ENCODE peak calls at places on chromosomes 13 and 19, in six cellular contexts. One of them, this sample, is unnamed.

GRCh38 chr13:86445584-86446140 is 646.4 kb upstream of the SLITRK6 start:
- DNase-seq in IMR-90: no peak
- DNase-seq in left ventricle myocardium inferior: no peak
- DNase-seq in suprapubic skin: no peak
- DNase-seq in stomach: no peak
- DNase-seq in HCT116: no peak
- DNase-seq in this sample: no peak

GRCh38 chr19:49335071-49335783 is at the start of gene CD37:
- DNase-seq in IMR-90: no peak
- DNase-seq in stomach: peak; percentile 33
- DNase-seq in suprapubic skin: peak; percentile 74
- DNase-seq in HCT116: no peak
- DNase-seq in left ventricle myocardium inferior: no peak
- DNase-seq in this sample: no peak

GRCh38 chr13:27650312-27650711 is 28.6 kb downstream of the POLR1D start:
- DNase-seq in HCT116: no peak
- DNase-seq in IMR-90: no peak
- DNase-seq in suprapubic skin: no peak
- DNase-seq in stomach: no peak
- DNase-seq in left ventricle myocardium inferior: no peak
- DNase-seq in this sample: no peak

GRCh38 chr13:24264976-24265375 is 44.4 kb upstream of the C1QTNF9 start:
- DNase-seq in stomach: no peak
- DNase-seq in HCT116: no peak
- DNase-seq in suprapubic skin: no peak
- DNase-seq in left ventricle myocardium inferior: no peak
- DNase-seq in IMR-90: no peak
- DNase-seq in this sample: no peak

GRCh38 chr13:95870421-95870820 is 182.8 kb downstream of the UGGT2 start:
- DNase-seq in stomach: no peak
- DNase-seq in HCT116: no peak
- DNase-seq in IMR-90: no peak
- DNase-seq in left ventricle myocardium inferior: no peak
- DNase-seq in suprapubic skin: no peak
- DNase-seq in this sample: no peak

GRCh38 chr19:10719466-10719961 is 1.6 kb downstream of the DNM2 start:
- DNase-seq in IMR-90: no peak
- DNase-seq in suprapubic skin: no peak
- DNase-seq in stomach: no peak
- DNase-seq in left ventricle myocardium inferior: no peak
- DNase-seq in HCT116: no peak
- DNase-seq in this sample: no peak

GRCh38 chr13:27536361-27537101 is 83.8 kb downstream of the LNX2 start:
- DNase-seq in suprapubic skin: no peak
- DNase-seq in HCT116: no peak
- DNase-seq in IMR-90: no peak
- DNase-seq in stomach: no peak
- DNase-seq in left ventricle myocardium inferior: no peak
- DNase-seq in this sample: no peak

GRCh38 chr19:10194500-10195198 is at the start of gene DNMT1:
- DNase-seq in HCT116: peak; percentile 94
- DNase-seq in left ventricle myocardium inferior: peak; percentile 95
- DNase-seq in suprapubic skin: peak; percentile 98
- DNase-seq in stomach: peak; percentile 94
- DNase-seq in IMR-90: peak; percentile 95
- DNase-seq in this sample: peak; percentile 77

GRCh38 chr19:30064776-30065494 is 122.9 kb downstream of the URI1 start:
- DNase-seq in HCT116: no peak
- DNase-seq in left ventricle myocardium inferior: no peak
- DNase-seq in stomach: peak; percentile 9
- DNase-seq in suprapubic skin: peak; percentile 50
- DNase-seq in IMR-90: no peak
- DNase-seq in this sample: no peak

GRCh38 chr19:39385629-39386411 is 5.1 kb downstream of the PAF1 start:
- DNase-seq in left ventricle myocardium inferior: no peak
- DNase-seq in HCT116: no peak
- DNase-seq in suprapubic skin: no peak
- DNase-seq in IMR-90: no peak
- DNase-seq in stomach: no peak
- DNase-seq in this sample: no peak

GRCh38 chr13:59787679-59788078 is 376.0 kb downstream of the DIAPH3 start:
- DNase-seq in suprapubic skin: no peak
- DNase-seq in IMR-90: no peak
- DNase-seq in HCT116: no peak
- DNase-seq in stomach: no peak
- DNase-seq in left ventricle myocardium inferior: no peak
- DNase-seq in this sample: no peak

GRCh38 chr13:104143760-104144406 is 1077.7 kb upstream of the SLC10A2 start:
- DNase-seq in left ventricle myocardium inferior: no peak
- DNase-seq in suprapubic skin: no peak
- DNase-seq in IMR-90: no peak
- DNase-seq in HCT116: no peak
- DNase-seq in stomach: no peak
- DNase-seq in this sample: no peak

DNA sequence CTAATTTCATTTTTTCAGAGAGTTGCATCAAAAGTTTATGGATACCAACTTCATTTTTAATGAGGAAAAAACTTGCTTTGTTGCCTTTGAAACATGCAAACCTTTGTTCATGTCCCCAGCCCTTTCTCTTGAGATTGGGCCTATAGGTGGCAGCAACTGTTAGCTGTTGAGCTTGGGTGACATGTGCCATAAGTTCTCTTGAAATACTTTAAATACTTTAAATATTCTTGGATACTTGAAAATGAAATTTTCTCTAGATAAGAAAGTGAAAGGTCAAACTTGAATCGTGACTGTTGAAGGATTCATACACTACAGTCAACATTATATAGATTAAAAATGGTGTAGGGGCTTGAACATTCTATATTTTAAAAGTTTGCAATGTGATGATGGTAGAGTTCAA is 294.9 kb downstream of the NDFIP2 start:
- DNase-seq in HCT116: peak; percentile 7
- DNase-seq in stomach: peak; percentile 29
- DNase-seq in IMR-90: peak; percentile 87
- DNase-seq in left ventricle myocardium inferior: no peak
- DNase-seq in suprapubic skin: no peak
- DNase-seq in this sample: no peak
- TF ChIP-seq CTCF in HCT116: peak; percentile 53
- TF ChIP-seq CTCF in stomach: no peak
- TF ChIP-seq CTCF in IMR-90: peak; percentile 81
- TF ChIP-seq CTCF in left ventricle myocardium inferior: peak; percentile 75
- TF ChIP-seq CTCF in suprapubic skin: no peak
- TF ChIP-seq CTCF in this sample: peak; percentile 52

GRCh38 chr19:13102666-13103584 is at the start of gene LYL1:
- DNase-seq in IMR-90: no peak
- DNase-seq in left ventricle myocardium inferior: peak; percentile 87
- DNase-seq in stomach: peak; percentile 86
- DNase-seq in HCT116: no peak
- DNase-seq in suprapubic skin: no peak
- DNase-seq in this sample: peak; percentile 40
- H3K4me1 ChIP-seq in IMR-90: peaks cover 12% of the 10 kb centered on the region
- H3K4me1 ChIP-seq in left ventricle myocardium inferior: peaks cover 72% of the 10 kb centered on the region
- H3K4me1 ChIP-seq in stomach: peaks cover 65% of the 10 kb centered on the region
- H3K4me1 ChIP-seq in HCT116: peaks cover 32% of the 10 kb centered on the region
- H3K4me1 ChIP-seq in suprapubic skin: peaks cover 51% of the 10 kb centered on the region
- H3K4me1 ChIP-seq in this sample: peaks cover 12% of the 10 kb centered on the region

GRCh38 chr13:75569576-75569975 is 20.0 kb downstream of the UCHL3 start:
- DNase-seq in HCT116: no peak
- DNase-seq in suprapubic skin: no peak
- DNase-seq in IMR-90: no peak
- DNase-seq in left ventricle myocardium inferior: no peak
- DNase-seq in stomach: no peak
- DNase-seq in this sample: no peak

DNA sequence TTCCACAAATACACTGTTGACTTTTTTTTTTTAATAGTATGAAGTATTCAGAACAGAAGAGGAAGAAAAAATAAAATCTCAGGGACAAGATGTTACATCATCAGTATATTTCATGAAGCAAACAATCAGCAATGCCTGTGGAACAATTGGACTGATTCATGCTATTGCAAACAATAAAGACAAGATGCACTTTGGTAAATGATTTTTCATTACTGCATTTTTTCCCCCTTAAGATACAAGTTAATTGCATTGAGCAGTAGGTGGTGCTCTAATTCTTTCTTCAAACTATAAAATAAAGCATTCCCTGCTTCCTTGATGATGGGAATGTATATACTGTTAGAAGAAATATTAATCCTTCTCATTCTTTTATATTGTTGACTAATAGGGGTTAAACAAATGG is 17.1 kb downstream of the UCHL3 start:
- DNase-seq in IMR-90: peak; percentile 71
- DNase-seq in left ventricle myocardium inferior: no peak
- DNase-seq in suprapubic skin: no peak
- DNase-seq in HCT116: no peak
- DNase-seq in stomach: no peak
- DNase-seq in this sample: no peak
- TF ChIP-seq CTCF in IMR-90: peak; percentile 62
- TF ChIP-seq CTCF in left ventricle myocardium inferior: peak; percentile 20
- TF ChIP-seq CTCF in suprapubic skin: no peak
- TF ChIP-seq CTCF in HCT116: peak; percentile 31
- TF ChIP-seq CTCF in stomach: no peak
- TF ChIP-seq CTCF in this sample: no peak

GRCh38 chr19:1874554-1875185 is 10.6 kb downstream of the ABHD17A start:
- DNase-seq in IMR-90: no peak
- DNase-seq in left ventricle myocardium inferior: no peak
- DNase-seq in suprapubic skin: no peak
- DNase-seq in HCT116: no peak
- DNase-seq in stomach: no peak
- DNase-seq in this sample: no peak

GRCh38 chr19:1873524-1874473 is 10.4 kb upstream of the KLF16 start:
- DNase-seq in left ventricle myocardium inferior: peak; percentile 67
- DNase-seq in stomach: peak; percentile 77
- DNase-seq in HCT116: no peak
- DNase-seq in IMR-90: no peak
- DNase-seq in suprapubic skin: no peak
- DNase-seq in this sample: no peak

GRCh38 chr19:1871630-1872029 is 8.3 kb upstream of the KLF16 start:
- DNase-seq in left ventricle myocardium inferior: no peak
- DNase-seq in IMR-90: no peak
- DNase-seq in suprapubic skin: no peak
- DNase-seq in HCT116: no peak
- DNase-seq in stomach: no peak
- DNase-seq in this sample: no peak

GRCh38 chr19:1872807-1873523 is 9.6 kb upstream of the KLF16 start:
- DNase-seq in IMR-90: no peak
- DNase-seq in left ventricle myocardium inferior: no peak
- DNase-seq in HCT116: no peak
- DNase-seq in suprapubic skin: no peak
- DNase-seq in stomach: no peak
- DNase-seq in this sample: no peak

GRCh38 chr19:1875646-1876493 is 9.4 kb downstream of the ABHD17A start:
- DNase-seq in IMR-90: peak; percentile 83
- DNase-seq in HCT116: peak; percentile 68
- DNase-seq in suprapubic skin: peak; percentile 95
- DNase-seq in left ventricle myocardium inferior: peak; percentile 93
- DNase-seq in stomach: peak; percentile 94
- DNase-seq in this sample: peak; percentile 86
- H3K4me1 ChIP-seq in IMR-90: peaks cover 12% of the 10 kb centered on the region
- H3K4me1 ChIP-seq in HCT116: peaks cover 20% of the 10 kb centered on the region
- H3K4me1 ChIP-seq in suprapubic skin: peaks cover 59% of the 10 kb centered on the region
- H3K4me1 ChIP-seq in left ventricle myocardium inferior: peaks cover 70% of the 10 kb centered on the region
- H3K4me1 ChIP-seq in stomach: peaks cover 67% of the 10 kb centered on the region
- H3K4me1 ChIP-seq in this sample: peaks cover 41% of the 10 kb centered on the region

DNA sequence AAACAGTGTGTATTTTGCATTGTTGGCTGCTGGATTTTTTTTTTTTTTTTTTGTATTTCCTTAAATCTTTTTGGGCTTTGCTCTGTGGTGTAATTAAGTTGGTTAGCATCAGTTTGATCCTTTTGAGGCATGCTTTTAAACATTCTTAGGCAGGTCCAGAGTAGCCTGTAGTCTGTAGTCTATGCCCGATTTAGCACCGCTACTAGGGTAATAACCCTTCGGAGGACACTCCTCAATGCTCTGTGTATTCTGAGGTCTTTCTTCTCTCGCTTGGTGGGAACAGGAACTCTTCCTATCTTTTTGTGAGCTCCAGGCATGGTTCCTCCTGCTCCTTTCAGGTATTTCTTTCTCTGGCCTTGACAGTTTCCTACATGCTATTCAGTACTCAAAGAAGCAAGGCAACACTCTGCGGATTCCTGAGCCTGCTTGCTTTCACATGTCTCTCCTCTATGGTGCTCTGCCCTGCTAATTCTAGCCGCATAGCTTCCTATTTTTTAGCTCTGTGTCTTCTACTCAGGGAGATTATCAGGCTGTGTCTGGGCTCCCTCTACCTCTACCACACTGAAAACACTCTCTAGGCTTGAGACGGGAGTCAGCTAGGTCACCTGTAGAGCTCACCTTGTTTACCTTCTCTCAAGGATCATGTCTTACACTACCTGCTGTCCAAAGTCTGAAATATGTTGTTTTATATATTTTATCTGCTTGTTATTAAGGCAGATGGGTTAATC is 195.1 kb downstream of the NDFIP2 start:
- DNase-seq in HCT116: no peak
- DNase-seq in stomach: no peak
- DNase-seq in IMR-90: no peak
- DNase-seq in suprapubic skin: no peak
- DNase-seq in left ventricle myocardium inferior: no peak
- DNase-seq in this sample: no peak
- TF ChIP-seq CTCF in HCT116: no peak
- TF ChIP-seq CTCF in stomach: no peak
- TF ChIP-seq CTCF in IMR-90: no peak
- TF ChIP-seq CTCF in suprapubic skin: no peak
- TF ChIP-seq CTCF in left ventricle myocardium inferior: peak; percentile 20
- TF ChIP-seq CTCF in this sample: no peak

DNA sequence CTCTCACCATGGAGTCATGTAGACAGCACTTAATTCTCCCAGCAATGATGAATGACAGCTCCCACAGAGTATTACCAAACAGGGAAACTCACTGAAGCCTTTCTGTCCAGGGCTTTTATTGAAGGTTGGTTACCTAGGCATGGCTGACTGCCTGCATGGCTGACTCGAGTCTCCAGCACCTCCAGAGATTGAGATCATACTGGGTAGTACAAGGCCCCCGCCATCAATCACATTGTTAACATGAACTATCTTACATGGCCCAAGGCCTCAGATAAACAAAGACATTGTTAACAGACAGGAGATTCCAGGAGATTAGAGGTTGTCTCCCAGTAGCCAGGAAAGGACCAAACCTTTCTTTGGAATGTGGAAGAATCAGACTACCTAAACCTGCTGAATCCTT is 128.3 kb upstream of the LSM14A start:
- DNase-seq in IMR-90: no peak
- DNase-seq in stomach: no peak
- DNase-seq in HCT116: no peak
- DNase-seq in left ventricle myocardium inferior: no peak
- DNase-seq in suprapubic skin: no peak
- DNase-seq in this sample: no peak
- H3K4me1 ChIP-seq in IMR-90: no peaks in the 10 kb centered on the region
- H3K4me1 ChIP-seq in stomach: no peaks in the 10 kb centered on the region
- H3K4me1 ChIP-seq in HCT116: peaks cover 7% of the 10 kb centered on the region
- H3K4me1 ChIP-seq in left ventricle myocardium inferior: no peaks in the 10 kb centered on the region
- H3K4me1 ChIP-seq in suprapubic skin: peaks cover 2% of the 10 kb centered on the region
- H3K4me1 ChIP-seq in this sample: no peaks in the 10 kb centered on the region